ENCODE peak calls at places on chromosomes 5 and 9, in eight cellular contexts. One of them, this sample, is unnamed.

GRCh38 chr9:14415947-14416346 is 102.0 kb upstream of the NFIB start:
- DNase-seq in NCI-H446 treated with DMSO at 0.1 percent for 48 hours: no peak
- DNase-seq in stimulated activated CD8-positive, alpha-beta memory T cell treated with anti-CD3 and anti-CD28 coated beads, Interleukin-7, amount 100 ng/mL, for 4 hours: no peak
- DNase-seq in kidney tubule cell: peak
- DNase-seq in esophagus squamous epithelium: no peak
- DNase-seq in astrocyte of the hippocampus: peak
- DNase-seq in astrocyte of the spinal cord: peak
- DNase-seq in AG04450: peak
- DNase-seq in this sample: peak

GRCh38 chr5:88502179-88503064 is 233.8 kb upstream of the TMEM161B start:
- DNase-seq in NCI-H446 treated with DMSO at 0.1 percent for 48 hours: no peak
- DNase-seq in stimulated activated CD8-positive, alpha-beta memory T cell treated with anti-CD3 and anti-CD28 coated beads, Interleukin-7, amount 100 ng/mL, for 4 hours: no peak
- DNase-seq in kidney tubule cell: peak
- DNase-seq in esophagus squamous epithelium: no peak
- DNase-seq in astrocyte of the hippocampus: peak
- DNase-seq in astrocyte of the spinal cord: peak
- DNase-seq in AG04450: no peak
- DNase-seq in this sample: peak

GRCh38 chr9:134396825-134397224 is 70.6 kb downstream of the RXRA start:
- DNase-seq in esophagus squamous epithelium: no peak
- DNase-seq in NCI-H446 treated with DMSO at 0.1 percent for 48 hours: no peak
- DNase-seq in astrocyte of the hippocampus: no peak
- DNase-seq in astrocyte of the spinal cord: no peak
- DNase-seq in stimulated activated CD8-positive, alpha-beta memory T cell treated with anti-CD3 and anti-CD28 coated beads, Interleukin-7, amount 100 ng/mL, for 4 hours: peak
- DNase-seq in kidney tubule cell: no peak
- DNase-seq in AG04450: no peak
- DNase-seq in this sample: peak

GRCh38 chr9:132018957-132019405 is 60.7 kb downstream of the MED27 start:
- DNase-seq in AG04450: no peak
- DNase-seq in astrocyte of the hippocampus: peak
- DNase-seq in kidney tubule cell: no peak
- DNase-seq in astrocyte of the spinal cord: peak
- DNase-seq in NCI-H446 treated with DMSO at 0.1 percent for 48 hours: peak
- DNase-seq in stimulated activated CD8-positive, alpha-beta memory T cell treated with anti-CD3 and anti-CD28 coated beads, Interleukin-7, amount 100 ng/mL, for 4 hours: no peak
- DNase-seq in esophagus squamous epithelium: no peak
- DNase-seq in this sample: peak

GRCh38 chr5:135456238-135457099 is 4.3 kb upstream of the TIFAB start:
- DNase-seq in AG04450: no peak
- DNase-seq in NCI-H446 treated with DMSO at 0.1 percent for 48 hours: no peak
- DNase-seq in kidney tubule cell: peak
- DNase-seq in esophagus squamous epithelium: no peak
- DNase-seq in astrocyte of the spinal cord: peak
- DNase-seq in stimulated activated CD8-positive, alpha-beta memory T cell treated with anti-CD3 and anti-CD28 coated beads, Interleukin-7, amount 100 ng/mL, for 4 hours: no peak
- DNase-seq in astrocyte of the hippocampus: peak
- DNase-seq in this sample: peak

GRCh38 chr5:55773057-55773456 is 35.2 kb downstream of the DDX4 start:
- DNase-seq in astrocyte of the spinal cord: no peak
- DNase-seq in kidney tubule cell: no peak
- DNase-seq in astrocyte of the hippocampus: no peak
- DNase-seq in stimulated activated CD8-positive, alpha-beta memory T cell treated with anti-CD3 and anti-CD28 coated beads, Interleukin-7, amount 100 ng/mL, for 4 hours: no peak
- DNase-seq in AG04450: no peak
- DNase-seq in NCI-H446 treated with DMSO at 0.1 percent for 48 hours: no peak
- DNase-seq in esophagus squamous epithelium: no peak
- DNase-seq in this sample: no peak

GRCh38 chr5:158676642-158677489 is 422.9 kb downstream of the EBF1 start:
- DNase-seq in astrocyte of the spinal cord: no peak
- DNase-seq in AG04450: no peak
- DNase-seq in esophagus squamous epithelium: no peak
- DNase-seq in stimulated activated CD8-positive, alpha-beta memory T cell treated with anti-CD3 and anti-CD28 coated beads, Interleukin-7, amount 100 ng/mL, for 4 hours: no peak
- DNase-seq in NCI-H446 treated with DMSO at 0.1 percent for 48 hours: no peak
- DNase-seq in kidney tubule cell: no peak
- DNase-seq in astrocyte of the hippocampus: no peak
- DNase-seq in this sample: no peak

GRCh38 chr9:98225015-98225442 is 30.4 kb downstream of the TBC1D2 start:
- DNase-seq in astrocyte of the hippocampus: no peak
- DNase-seq in stimulated activated CD8-positive, alpha-beta memory T cell treated with anti-CD3 and anti-CD28 coated beads, Interleukin-7, amount 100 ng/mL, for 4 hours: no peak
- DNase-seq in AG04450: no peak
- DNase-seq in kidney tubule cell: no peak
- DNase-seq in astrocyte of the spinal cord: no peak
- DNase-seq in esophagus squamous epithelium: no peak
- DNase-seq in NCI-H446 treated with DMSO at 0.1 percent for 48 hours: no peak
- DNase-seq in this sample: no peak

GRCh38 chr9:127801955-127802575 is 617 bp upstream of the FPGS start:
- DNase-seq in esophagus squamous epithelium: no peak
- DNase-seq in astrocyte of the spinal cord: no peak
- DNase-seq in stimulated activated CD8-positive, alpha-beta memory T cell treated with anti-CD3 and anti-CD28 coated beads, Interleukin-7, amount 100 ng/mL, for 4 hours: no peak
- DNase-seq in kidney tubule cell: no peak
- DNase-seq in AG04450: no peak
- DNase-seq in astrocyte of the hippocampus: no peak
- DNase-seq in NCI-H446 treated with DMSO at 0.1 percent for 48 hours: no peak
- DNase-seq in this sample: no peak

GRCh38 chr5:167565555-167565954 is 725.9 kb upstream of the WWC1 start:
- DNase-seq in NCI-H446 treated with DMSO at 0.1 percent for 48 hours: no peak
- DNase-seq in astrocyte of the spinal cord: peak
- DNase-seq in AG04450: no peak
- DNase-seq in esophagus squamous epithelium: no peak
- DNase-seq in kidney tubule cell: peak
- DNase-seq in astrocyte of the hippocampus: peak
- DNase-seq in stimulated activated CD8-positive, alpha-beta memory T cell treated with anti-CD3 and anti-CD28 coated beads, Interleukin-7, amount 100 ng/mL, for 4 hours: no peak
- DNase-seq in this sample: peak

GRCh38 chr5:35785601-35786085 is 71.0 kb upstream of the IL7R start:
- DNase-seq in kidney tubule cell: no peak
- DNase-seq in stimulated activated CD8-positive, alpha-beta memory T cell treated with anti-CD3 and anti-CD28 coated beads, Interleukin-7, amount 100 ng/mL, for 4 hours: peak
- DNase-seq in astrocyte of the hippocampus: no peak
- DNase-seq in AG04450: no peak
- DNase-seq in esophagus squamous epithelium: no peak
- DNase-seq in astrocyte of the spinal cord: no peak
- DNase-seq in NCI-H446 treated with DMSO at 0.1 percent for 48 hours: no peak
- DNase-seq in this sample: no peak

GRCh38 chr5:55604611-55605067 is 69.9 kb upstream of the PLPP1 start:
- DNase-seq in kidney tubule cell: peak
- DNase-seq in esophagus squamous epithelium: no peak
- DNase-seq in stimulated activated CD8-positive, alpha-beta memory T cell treated with anti-CD3 and anti-CD28 coated beads, Interleukin-7, amount 100 ng/mL, for 4 hours: no peak
- DNase-seq in astrocyte of the hippocampus: peak
- DNase-seq in AG04450: no peak
- DNase-seq in NCI-H446 treated with DMSO at 0.1 percent for 48 hours: no peak
- DNase-seq in astrocyte of the spinal cord: peak
- DNase-seq in this sample: peak

GRCh38 chr5:33721491-33722245 is 170.1 kb downstream of the ADAMTS12 start:
- DNase-seq in stimulated activated CD8-positive, alpha-beta memory T cell treated with anti-CD3 and anti-CD28 coated beads, Interleukin-7, amount 100 ng/mL, for 4 hours: no peak
- DNase-seq in kidney tubule cell: no peak
- DNase-seq in astrocyte of the hippocampus: peak
- DNase-seq in NCI-H446 treated with DMSO at 0.1 percent for 48 hours: no peak
- DNase-seq in esophagus squamous epithelium: no peak
- DNase-seq in AG04450: peak
- DNase-seq in astrocyte of the spinal cord: peak
- DNase-seq in this sample: no peak

GRCh38 chr5:35777358-35778087 is 79.2 kb upstream of the IL7R start:
- DNase-seq in stimulated activated CD8-positive, alpha-beta memory T cell treated with anti-CD3 and anti-CD28 coated beads, Interleukin-7, amount 100 ng/mL, for 4 hours: peak
- DNase-seq in AG04450: peak
- DNase-seq in astrocyte of the hippocampus: peak
- DNase-seq in esophagus squamous epithelium: no peak
- DNase-seq in kidney tubule cell: peak
- DNase-seq in NCI-H446 treated with DMSO at 0.1 percent for 48 hours: peak
- DNase-seq in astrocyte of the spinal cord: peak
- DNase-seq in this sample: peak

GRCh38 chr5:3601929-3602712 is 6.5 kb downstream of the IRX1 start:
- DNase-seq in esophagus squamous epithelium: no peak
- DNase-seq in astrocyte of the spinal cord: peak
- DNase-seq in astrocyte of the hippocampus: peak
- DNase-seq in NCI-H446 treated with DMSO at 0.1 percent for 48 hours: no peak
- DNase-seq in stimulated activated CD8-positive, alpha-beta memory T cell treated with anti-CD3 and anti-CD28 coated beads, Interleukin-7, amount 100 ng/mL, for 4 hours: no peak
- DNase-seq in AG04450: no peak
- DNase-seq in kidney tubule cell: peak
- DNase-seq in this sample: no peak

GRCh38 chr5:180670586-180671359 is 21.4 kb upstream of the FLT4 start:
- DNase-seq in kidney tubule cell: peak
- DNase-seq in astrocyte of the spinal cord: peak
- DNase-seq in AG04450: no peak
- DNase-seq in astrocyte of the hippocampus: peak
- DNase-seq in esophagus squamous epithelium: no peak
- DNase-seq in NCI-H446 treated with DMSO at 0.1 percent for 48 hours: no peak
- DNase-seq in stimulated activated CD8-positive, alpha-beta memory T cell treated with anti-CD3 and anti-CD28 coated beads, Interleukin-7, amount 100 ng/mL, for 4 hours: peak
- DNase-seq in this sample: peak

GRCh38 chr5:59254055-59254687 is 639.4 kb downstream of the PDE4D start:
- DNase-seq in stimulated activated CD8-positive, alpha-beta memory T cell treated with anti-CD3 and anti-CD28 coated beads, Interleukin-7, amount 100 ng/mL, for 4 hours: no peak
- DNase-seq in NCI-H446 treated with DMSO at 0.1 percent for 48 hours: peak
- DNase-seq in astrocyte of the spinal cord: no peak
- DNase-seq in AG04450: no peak
- DNase-seq in esophagus squamous epithelium: no peak
- DNase-seq in astrocyte of the hippocampus: no peak
- DNase-seq in kidney tubule cell: no peak
- DNase-seq in this sample: no peak

GRCh38 chr5:92749943-92750342 is 831.1 kb downstream of the NR2F1-AS1 start:
- DNase-seq in stimulated activated CD8-positive, alpha-beta memory T cell treated with anti-CD3 and anti-CD28 coated beads, Interleukin-7, amount 100 ng/mL, for 4 hours: no peak
- DNase-seq in esophagus squamous epithelium: no peak
- DNase-seq in astrocyte of the spinal cord: peak
- DNase-seq in kidney tubule cell: peak
- DNase-seq in AG04450: peak
- DNase-seq in astrocyte of the hippocampus: peak
- DNase-seq in NCI-H446 treated with DMSO at 0.1 percent for 48 hours: no peak
- DNase-seq in this sample: peak

GRCh38 chr5:80653497-80653896 is 955 bp upstream of the MSH3 start:
- DNase-seq in NCI-H446 treated with DMSO at 0.1 percent for 48 hours: no peak
- DNase-seq in AG04450: no peak
- DNase-seq in astrocyte of the spinal cord: no peak
- DNase-seq in astrocyte of the hippocampus: no peak
- DNase-seq in esophagus squamous epithelium: no peak
- DNase-seq in stimulated activated CD8-positive, alpha-beta memory T cell treated with anti-CD3 and anti-CD28 coated beads, Interleukin-7, amount 100 ng/mL, for 4 hours: no peak
- DNase-seq in kidney tubule cell: no peak
- DNase-seq in this sample: no peak

GRCh38 chr5:12335938-12336337 is 431.7 kb upstream of the CTNND2 start:
- DNase-seq in AG04450: no peak
- DNase-seq in esophagus squamous epithelium: no peak
- DNase-seq in NCI-H446 treated with DMSO at 0.1 percent for 48 hours: no peak
- DNase-seq in astrocyte of the spinal cord: no peak
- DNase-seq in kidney tubule cell: no peak
- DNase-seq in astrocyte of the hippocampus: no peak
- DNase-seq in stimulated activated CD8-positive, alpha-beta memory T cell treated with anti-CD3 and anti-CD28 coated beads, Interleukin-7, amount 100 ng/mL, for 4 hours: no peak
- DNase-seq in this sample: no peak

GRCh38 chr5:154385236-154385512 is 60.6 kb upstream of the SAP30L start:
- DNase-seq in NCI-H446 treated with DMSO at 0.1 percent for 48 hours: no peak
- DNase-seq in astrocyte of the spinal cord: no peak
- DNase-seq in kidney tubule cell: no peak
- DNase-seq in esophagus squamous epithelium: no peak
- DNase-seq in astrocyte of the hippocampus: no peak
- DNase-seq in AG04450: no peak
- DNase-seq in stimulated activated CD8-positive, alpha-beta memory T cell treated with anti-CD3 and anti-CD28 coated beads, Interleukin-7, amount 100 ng/mL, for 4 hours: peak
- DNase-seq in this sample: no peak

GRCh38 chr5:77987331-77987730 is 211.2 kb upstream of the TBCA start:
- DNase-seq in astrocyte of the hippocampus: no peak
- DNase-seq in AG04450: no peak
- DNase-seq in NCI-H446 treated with DMSO at 0.1 percent for 48 hours: no peak
- DNase-seq in stimulated activated CD8-positive, alpha-beta memory T cell treated with anti-CD3 and anti-CD28 coated beads, Interleukin-7, amount 100 ng/mL, for 4 hours: no peak
- DNase-seq in astrocyte of the spinal cord: no peak
- DNase-seq in kidney tubule cell: no peak
- DNase-seq in esophagus squamous epithelium: no peak
- DNase-seq in this sample: no peak

GRCh38 chr9:111728617-111729366 is 65.9 kb downstream of the SHOC1 start:
- DNase-seq in AG04450: peak
- DNase-seq in NCI-H446 treated with DMSO at 0.1 percent for 48 hours: no peak
- DNase-seq in astrocyte of the hippocampus: peak
- DNase-seq in kidney tubule cell: peak
- DNase-seq in astrocyte of the spinal cord: peak
- DNase-seq in stimulated activated CD8-positive, alpha-beta memory T cell treated with anti-CD3 and anti-CD28 coated beads, Interleukin-7, amount 100 ng/mL, for 4 hours: no peak
- DNase-seq in esophagus squamous epithelium: no peak
- DNase-seq in this sample: peak

GRCh38 chr5:61468483-61468865 is 136.4 kb downstream of the ZSWIM6 start:
- DNase-seq in esophagus squamous epithelium: no peak
- DNase-seq in astrocyte of the hippocampus: peak
- DNase-seq in stimulated activated CD8-positive, alpha-beta memory T cell treated with anti-CD3 and anti-CD28 coated beads, Interleukin-7, amount 100 ng/mL, for 4 hours: no peak
- DNase-seq in kidney tubule cell: no peak
- DNase-seq in AG04450: no peak
- DNase-seq in astrocyte of the spinal cord: no peak
- DNase-seq in NCI-H446 treated with DMSO at 0.1 percent for 48 hours: no peak
- DNase-seq in this sample: no peak

GRCh38 chr5:168851902-168852321 is 272.7 kb upstream of the PANK3 start:
- DNase-seq in AG04450: no peak
- DNase-seq in NCI-H446 treated with DMSO at 0.1 percent for 48 hours: no peak
- DNase-seq in esophagus squamous epithelium: no peak
- DNase-seq in kidney tubule cell: peak
- DNase-seq in astrocyte of the hippocampus: peak
- DNase-seq in stimulated activated CD8-positive, alpha-beta memory T cell treated with anti-CD3 and anti-CD28 coated beads, Interleukin-7, amount 100 ng/mL, for 4 hours: peak
- DNase-seq in astrocyte of the spinal cord: peak
- DNase-seq in this sample: peak

This sample was measured in A172.